ENCODE peak calls at places on chromosome 19, in five cellular contexts. T is heart left ventricle, S is GM23338, A is psoas muscle, K is neural progenitor cell. P is an unnamed sample.
A peak's percentile ranks its signal among the peaks of the same experiment; 100 is the strongest.

GRCh38 chr19:13039211-13039789 is 44.0 kb downstream of the NFIX start:
- DNase-seq in T (no peak), S (no peak), A (no peak), K (no peak), P (no peak)

GRCh38 chr19:8036438-8037099 is 16.0 kb upstream of the CCL25 start:
- DNase-seq in T (no peak), S (no peak), A (no peak), K (no peak), P (no peak)

GRCh38 chr19:55670280-55671053 is 4.6 kb upstream of the EPN1 start:
- DNase-seq in T (no peak), S (no peak), A (no peak), K (peak; percentile 27), P (no peak)

GRCh38 chr19:15154002-15154612 is 46.7 kb downstream of the NOTCH3 start:
- DNase-seq in T (no peak), S (peak; percentile 86), A (no peak), K (peak; percentile 54), P (no peak)

GRCh38 chr19:13022859-13023636 is 27.8 kb downstream of the NFIX start:
- DNase-seq in T (peak; percentile 89), S (peak; percentile 77), A (peak; percentile 87), K (peak; percentile 77), P (peak; percentile 92)

GRCh38 chr19:3710265-3710812 is 2.2 kb downstream of the TJP3 start:
- DNase-seq in T (peak; percentile 88), S (peak; percentile 68), A (peak; percentile 62), K (no peak), P (peak; percentile 92)

GRCh38 chr19:10074153-10074552 is 12.0 kb upstream of the SHFL start:
- DNase-seq in T (no peak), S (peak; percentile 68), A (no peak), K (peak; percentile 44), P (no peak)

GRCh38 chr19:10395003-10395402 is 8.3 kb downstream of the CDC37 start:
- DNase-seq in T (no peak), S (no peak), A (no peak), K (no peak), P (no peak)

GRCh38 chr19:15107056-15108010 is at the start of gene SYDE1:
- DNase-seq in T (peak; percentile 73), S (peak; percentile 92), A (peak; percentile 61), K (peak; percentile 89), P (no peak)

GRCh38 chr19:16141043-16141442 is 2.4 kb upstream of the HSH2D start:
- DNase-seq in T (no peak), S (no peak), A (no peak), K (no peak), P (no peak)

GRCh38 chr19:14443632-14444216 is 10.6 kb downstream of the PKN1 start:
- DNase-seq in T (no peak), S (no peak), A (no peak), K (no peak), P (no peak)

GRCh38 chr19:30280018-30280417 is 92.2 kb upstream of the ZNF536 start:
- DNase-seq in T (no peak), S (no peak), A (no peak), K (no peak), P (no peak)

GRCh38 chr19:4909172-4909896 is at the start of gene UHRF1:
- DNase-seq in T (no peak), S (peak; percentile 44), A (no peak), K (peak; percentile 58), P (no peak)

GRCh38 chr19:46818812-46819211 is 30.4 kb upstream of the SLC1A5 start:
- DNase-seq in T (no peak), S (peak; percentile 69), A (no peak), K (no peak), P (no peak)

GRCh38 chr19:2791876-2792275 is 6.6 kb downstream of the THOP1 start:
- DNase-seq in T (no peak), S (no peak), A (no peak), K (no peak), P (no peak)

GRCh38 chr19:13056052-13056660 is 46.5 kb downstream of the LYL1 start:
- DNase-seq in T (no peak), S (peak; percentile 73), A (no peak), K (peak; percentile 49), P (no peak)

GRCh38 chr19:41265376-41266153 is 1.4 kb downstream of the HNRNPUL1 start:
- DNase-seq in T (no peak), S (peak; percentile 11), A (no peak), K (peak; percentile 26), P (no peak)

GRCh38 chr19:32123355-32123940 is 222.0 kb upstream of the ZNF507 start:
- DNase-seq in T (no peak), S (no peak), A (no peak), K (no peak), P (no peak)

GRCh38 chr19:14118165-14119051 is 846 bp upstream of the PRKACA start:
- DNase-seq in T (peak; percentile 83), S (peak; percentile 37), A (peak; percentile 93), K (peak; percentile 33), P (no peak)

GRCh38 chr19:19537321-19538048 is 580 bp upstream of the CILP2 start:
- DNase-seq in T (no peak), S (peak; percentile 64), A (no peak), K (no peak), P (no peak)

GRCh38 chr19:47183579-47183978 is 47.4 kb downstream of the BBC3 start:
- DNase-seq in T (no peak), S (no peak), A (no peak), K (no peak), P (no peak)

GRCh38 chr19:6801397-6802086 is 29.0 kb downstream of the VAV1 start:
- DNase-seq in T (peak; percentile 87), S (peak; percentile 77), A (peak; percentile 58), K (no peak), P (no peak)

GRCh38 chr19:2561895-2562294 is 86.0 kb downstream of the GADD45B start:
- DNase-seq in T (peak; percentile 54), S (no peak), A (no peak), K (no peak), P (no peak)

GRCh38 chr19:7516281-7516862 is 469 bp downstream of the ZNF358 start:
- DNase-seq in T (no peak), S (peak; percentile 41), A (no peak), K (peak; percentile 12), P (no peak)

GRCh38 chr19:35720648-35721047 is 2.8 kb downstream of the KMT2B start:
- DNase-seq in T (no peak), S (no peak), A (no peak), K (no peak), P (no peak)

GRCh38 chr19:21065336-21065735 is 16.7 kb upstream of the ZNF714 start:
- DNase-seq in T (no peak), S (no peak), A (no peak), K (no peak), P (no peak)

GRCh38 chr19:14528419-14529253 is 758 bp upstream of the TECR start:
- DNase-seq in T (no peak), S (no peak), A (peak; percentile 33), K (no peak), P (no peak)

GRCh38 chr19:31419871-31420430 is 70.7 kb upstream of the TSHZ3 start:
- DNase-seq in T (no peak), S (peak; percentile 58), A (no peak), K (peak; percentile 55), P (no peak)

GRCh38 chr19:54473071-54473941 is at the start of gene CDC42EP5:
- DNase-seq in T (peak; percentile 85), S (peak; percentile 46), A (peak; percentile 78), K (peak; percentile 32), P (no peak)

GRCh38 chr19:57708641-57709354 is at the start of gene ZNF154:
- DNase-seq in T (no peak), S (peak; percentile 99), A (peak; percentile 18), K (peak; percentile 94), P (no peak)

GRCh38 chr19:1492474-1493006 is 1.6 kb downstream of the REEP6 start:
- DNase-seq in T (no peak), S (no peak), A (no peak), K (no peak), P (no peak)
- TF ChIP-seq CTCF in T (no peak), S (no peak), A (no peak), K (no peak), P (no peak)

DNA sequence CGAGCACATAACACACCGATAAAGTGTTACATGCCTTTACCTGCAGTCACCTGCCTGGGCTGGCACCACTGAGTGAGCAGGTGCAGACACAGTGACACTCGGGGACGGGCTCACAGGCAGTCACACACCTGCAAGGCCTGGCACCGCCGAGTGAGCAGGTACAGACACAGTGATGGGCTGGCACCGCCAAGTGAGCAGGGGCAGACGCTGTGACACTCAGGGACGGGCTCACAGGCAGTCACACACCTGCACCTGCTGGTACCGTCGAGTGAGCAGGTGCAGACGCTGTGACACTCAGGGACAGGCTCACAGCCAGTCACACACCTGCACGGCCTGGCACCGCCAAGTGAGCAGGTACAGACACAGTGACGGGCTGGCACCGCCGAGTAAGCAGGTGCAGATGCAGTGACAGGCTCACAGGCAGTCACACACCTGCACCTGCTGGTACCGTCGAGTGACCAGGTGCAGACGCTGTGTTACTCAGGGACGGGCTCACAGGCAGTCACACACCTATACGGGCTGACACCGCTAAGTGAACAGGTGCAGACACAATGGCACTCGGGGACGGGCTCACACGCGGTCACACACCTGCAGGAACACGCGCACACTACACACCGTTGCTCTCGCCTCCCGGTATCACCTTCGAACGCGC is 470 bp downstream of the ZNF835 start:
- DNase-seq in T (no peak), S (no peak), A (no peak), K (no peak), P (no peak)
- H3K4me3 ChIP-seq in T (peak overlapping the region; percentile 82), S (peak overlapping the region; percentile 45), A (peak overlapping the region; percentile 82), K (no peak overlapping the region), P (no peak overlapping the region)

GRCh38 chr19:51637362-51637978 is 7.3 kb upstream of the SIGLEC5 start:
- DNase-seq in T (no peak), S (peak; percentile 59), A (no peak), K (no peak), P (no peak)
- TF ChIP-seq CTCF in T (no peak), S (peak; percentile 58), A (peak; percentile 8), K (peak; percentile 49), P (peak; percentile 11)

GRCh38 chr19:49101160-49101559 is 13.0 kb upstream of the LIN7B start:
- DNase-seq in T (no peak), S (no peak), A (no peak), K (no peak), P (no peak)
- H3K4me3 ChIP-seq in T (no peak overlapping the region), S (no peak overlapping the region), A (no peak overlapping the region), K (no peak overlapping the region), P (no peak overlapping the region)

GRCh38 chr19:17205237-17206140 is 9.7 kb upstream of the USE1 start:
- DNase-seq in T (peak; percentile 71), S (peak; percentile 90), A (no peak), K (peak; percentile 75), P (peak; percentile 30)
- TF ChIP-seq CTCF in T (peak; percentile 63), S (peak; percentile 94), A (peak; percentile 56), K (peak; percentile 66), P (peak; percentile 56)

GRCh38 chr19:38255759-38256052 is 468 bp downstream of the PPP1R14A start:
- DNase-seq in T (no peak), S (peak; percentile 41), A (no peak), K (peak; percentile 46), P (no peak)
- H3K4me3 ChIP-seq in T (peak overlapping the region; percentile 72), S (peak overlapping the region; percentile 70), A (peak overlapping the region; percentile 61), K (peak overlapping the region; percentile 46), P (no peak overlapping the region)

GRCh38 chr19:33988601-33989000 is 183.7 kb upstream of the LSM14A start:
- DNase-seq in T (no peak), S (peak; percentile 45), A (no peak), K (peak; percentile 2), P (no peak)

GRCh38 chr19:33978286-33978685 is 181.6 kb downstream of the KCTD15 start:
- DNase-seq in T (no peak), S (no peak), A (no peak), K (no peak), P (no peak)

GRCh38 chr19:33982706-33983105 is 186.0 kb downstream of the KCTD15 start:
- DNase-seq in T (no peak), S (no peak), A (no peak), K (no peak), P (no peak)
- TF ChIP-seq CTCF in T (no peak), S (no peak), A (no peak), K (no peak), P (no peak)

P was measured in LNCaP clone FGC.